ENCODE peak calls at places on chromosome 5, in five cellular contexts. One of them, this sample, is unnamed.

GRCh38 chr5:98341038-98341710 is 432.3 kb upstream of the RGMB start:
- DNase-seq in stomach: no peak
- DNase-seq in prostate gland: no peak
- DNase-seq in GM12878: no peak
- DNase-seq in transverse colon: no peak
- DNase-seq in this sample: no peak

GRCh38 chr5:180135967-180136641 is 64.5 kb upstream of the RNF130 start:
- DNase-seq in prostate gland: no peak
- DNase-seq in stomach: peak
- DNase-seq in transverse colon: no peak
- DNase-seq in GM12878: no peak
- DNase-seq in this sample: no peak

GRCh38 chr5:74044936-74045335 is 418.9 kb downstream of the ARHGEF28 start:
- DNase-seq in prostate gland: no peak
- DNase-seq in GM12878: no peak
- DNase-seq in stomach: no peak
- DNase-seq in transverse colon: no peak
- DNase-seq in this sample: no peak

GRCh38 chr5:81856948-81857928 is 106.3 kb upstream of the SSBP2 start:
- DNase-seq in transverse colon: peak
- DNase-seq in prostate gland: peak
- DNase-seq in stomach: peak
- DNase-seq in GM12878: no peak
- DNase-seq in this sample: peak

GRCh38 chr5:173498871-173499470 is 117.5 kb downstream of the BOD1 start:
- DNase-seq in GM12878: no peak
- DNase-seq in stomach: no peak
- DNase-seq in transverse colon: no peak
- DNase-seq in prostate gland: no peak
- DNase-seq in this sample: no peak

GRCh38 chr5:88681402-88681801 is 201.6 kb downstream of the MEF2C start:
- DNase-seq in prostate gland: no peak
- DNase-seq in GM12878: no peak
- DNase-seq in transverse colon: no peak
- DNase-seq in stomach: no peak
- DNase-seq in this sample: no peak

GRCh38 chr5:27316283-27316675 is 277.9 kb upstream of the CDH9 start:
- DNase-seq in stomach: no peak
- DNase-seq in GM12878: no peak
- DNase-seq in transverse colon: no peak
- DNase-seq in prostate gland: no peak
- DNase-seq in this sample: no peak

GRCh38 chr5:156473271-156473935 is 146.4 kb downstream of the SGCD start:
- DNase-seq in prostate gland: no peak
- DNase-seq in stomach: no peak
- DNase-seq in transverse colon: no peak
- DNase-seq in GM12878: no peak
- DNase-seq in this sample: no peak

GRCh38 chr5:21774281-21774680 is 1078.9 kb downstream of the CDH12 start:
- DNase-seq in transverse colon: no peak
- DNase-seq in GM12878: no peak
- DNase-seq in stomach: no peak
- DNase-seq in prostate gland: no peak
- DNase-seq in this sample: no peak

GRCh38 chr5:148179234-148179824 is 11.0 kb downstream of the SPINK14 start:
- DNase-seq in prostate gland: peak
- DNase-seq in transverse colon: no peak
- DNase-seq in stomach: no peak
- DNase-seq in GM12878: peak
- DNase-seq in this sample: no peak

GRCh38 chr5:168300377-168301182 is 9.1 kb downstream of the WWC1 start:
- DNase-seq in prostate gland: no peak
- DNase-seq in stomach: no peak
- DNase-seq in GM12878: no peak
- DNase-seq in transverse colon: no peak
- DNase-seq in this sample: no peak

GRCh38 chr5:146344155-146345118 is 5.8 kb downstream of the POU4F3 start:
- DNase-seq in prostate gland: no peak
- DNase-seq in stomach: no peak
- DNase-seq in GM12878: no peak
- DNase-seq in transverse colon: no peak
- DNase-seq in this sample: no peak

GRCh38 chr5:152331718-152332117 is 73.4 kb downstream of the NMUR2 start:
- DNase-seq in prostate gland: no peak
- DNase-seq in stomach: no peak
- DNase-seq in transverse colon: no peak
- DNase-seq in GM12878: no peak
- DNase-seq in this sample: no peak

GRCh38 chr5:67267522-67268232 is 71.1 kb upstream of the CD180 start:
- DNase-seq in stomach: no peak
- DNase-seq in prostate gland: no peak
- DNase-seq in GM12878: no peak
- DNase-seq in transverse colon: peak
- DNase-seq in this sample: no peak

GRCh38 chr5:56552612-56553268 is 262.6 kb upstream of the MAP3K1 start:
- DNase-seq in transverse colon: no peak
- DNase-seq in GM12878: no peak
- DNase-seq in stomach: no peak
- DNase-seq in prostate gland: peak
- DNase-seq in this sample: no peak

GRCh38 chr5:179149278-179149677 is 89.1 kb downstream of the ZNF354C start:
- DNase-seq in transverse colon: no peak
- DNase-seq in prostate gland: no peak
- DNase-seq in stomach: no peak
- DNase-seq in GM12878: no peak
- DNase-seq in this sample: no peak

GRCh38 chr5:34585601-34586104 is 70.5 kb upstream of the RAI14 start:
- DNase-seq in stomach: peak
- DNase-seq in transverse colon: no peak
- DNase-seq in prostate gland: no peak
- DNase-seq in GM12878: no peak
- DNase-seq in this sample: peak

GRCh38 chr5:94977437-94977836 is 307.5 kb downstream of the MCTP1 start:
- DNase-seq in GM12878: no peak
- DNase-seq in transverse colon: no peak
- DNase-seq in prostate gland: no peak
- DNase-seq in stomach: no peak
- DNase-seq in this sample: no peak

GRCh38 chr5:79031481-79031867 is 38.0 kb downstream of the DMGDH start:
- DNase-seq in prostate gland: no peak
- DNase-seq in GM12878: no peak
- DNase-seq in stomach: no peak
- DNase-seq in transverse colon: no peak
- DNase-seq in this sample: no peak

GRCh38 chr5:10528827-10529226 is 35.0 kb upstream of the ANKRD33B start:
- DNase-seq in stomach: no peak
- DNase-seq in prostate gland: no peak
- DNase-seq in transverse colon: no peak
- DNase-seq in GM12878: no peak
- DNase-seq in this sample: no peak

GRCh38 chr5:34751807-34752736 is 86.9 kb upstream of the TTC23L start:
- DNase-seq in GM12878: no peak
- DNase-seq in prostate gland: no peak
- DNase-seq in stomach: no peak
- DNase-seq in transverse colon: peak
- DNase-seq in this sample: no peak

GRCh38 chr5:16572289-16573015 is 44.3 kb downstream of the RETREG1 start:
- DNase-seq in prostate gland: no peak
- DNase-seq in GM12878: no peak
- DNase-seq in stomach: no peak
- DNase-seq in transverse colon: no peak
- DNase-seq in this sample: no peak

GRCh38 chr5:6504677-6505414 is 56.2 kb downstream of the UBE2QL1 start:
- DNase-seq in prostate gland: peak
- DNase-seq in transverse colon: no peak
- DNase-seq in stomach: no peak
- DNase-seq in GM12878: no peak
- DNase-seq in this sample: no peak

GRCh38 chr5:171308453-171309275 is at the start of gene TLX3:
- DNase-seq in prostate gland: no peak
- DNase-seq in stomach: no peak
- DNase-seq in GM12878: no peak
- DNase-seq in transverse colon: no peak
- DNase-seq in this sample: no peak

GRCh38 chr5:128213340-128213739 is 129.8 kb downstream of the SLC12A2 start:
- DNase-seq in transverse colon: peak
- DNase-seq in stomach: peak
- DNase-seq in prostate gland: peak
- DNase-seq in GM12878: no peak
- DNase-seq in this sample: peak

GRCh38 chr5:171647900-171648253 is 137.7 kb upstream of the SMIM23 start:
- DNase-seq in transverse colon: no peak
- DNase-seq in prostate gland: no peak
- DNase-seq in stomach: no peak
- DNase-seq in GM12878: no peak
- DNase-seq in this sample: no peak

GRCh38 chr5:56791396-56791795 is 24.0 kb upstream of the MAP3K1 start:
- DNase-seq in transverse colon: no peak
- DNase-seq in stomach: no peak
- DNase-seq in GM12878: no peak
- DNase-seq in prostate gland: no peak
- DNase-seq in this sample: no peak

GRCh38 chr5:68329554-68329953 is 114.0 kb downstream of the PIK3R1 start:
- DNase-seq in prostate gland: no peak
- DNase-seq in transverse colon: no peak
- DNase-seq in GM12878: no peak
- DNase-seq in stomach: no peak
- DNase-seq in this sample: no peak
- TF ChIP-seq POLR2AphosphoS5 in prostate gland: no peak
- TF ChIP-seq POLR2AphosphoS5 in transverse colon: no peak
- TF ChIP-seq POLR2AphosphoS5 in GM12878: no peak
- TF ChIP-seq POLR2AphosphoS5 in stomach: no peak
- TF ChIP-seq POLR2AphosphoS5 in this sample: no peak

GRCh38 chr5:150655221-150655620 is 5.8 kb upstream of the MYOZ3 start:
- DNase-seq in stomach: no peak
- DNase-seq in GM12878: no peak
- DNase-seq in prostate gland: no peak
- DNase-seq in transverse colon: no peak
- DNase-seq in this sample: no peak

GRCh38 chr5:150654181-150654580 is 6.9 kb upstream of the MYOZ3 start:
- DNase-seq in transverse colon: no peak
- DNase-seq in prostate gland: no peak
- DNase-seq in stomach: no peak
- DNase-seq in GM12878: no peak
- DNase-seq in this sample: no peak

GRCh38 chr5:150658121-150658520 is 2.9 kb upstream of the MYOZ3 start:
- DNase-seq in stomach: no peak
- DNase-seq in GM12878: no peak
- DNase-seq in transverse colon: peak
- DNase-seq in prostate gland: no peak
- DNase-seq in this sample: no peak

GRCh38 chr5:150658699-150659265 is 2.3 kb upstream of the MYOZ3 start:
- DNase-seq in prostate gland: no peak
- DNase-seq in stomach: no peak
- DNase-seq in GM12878: no peak
- DNase-seq in transverse colon: no peak
- DNase-seq in this sample: no peak

GRCh38 chr5:150656191-150657132 is 4.6 kb upstream of the MYOZ3 start:
- DNase-seq in GM12878: peak
- DNase-seq in prostate gland: peak
- DNase-seq in transverse colon: peak
- DNase-seq in stomach: peak
- DNase-seq in this sample: peak
- TF ChIP-seq POLR2AphosphoS5 in GM12878: peak
- TF ChIP-seq POLR2AphosphoS5 in prostate gland: no peak
- TF ChIP-seq POLR2AphosphoS5 in transverse colon: no peak
- TF ChIP-seq POLR2AphosphoS5 in stomach: peak
- TF ChIP-seq POLR2AphosphoS5 in this sample: no peak

GRCh38 chr5:119795768-119796167 is 166.4 kb downstream of the FAM170A start:
- DNase-seq in prostate gland: no peak
- DNase-seq in transverse colon: no peak
- DNase-seq in GM12878: no peak
- DNase-seq in stomach: no peak
- DNase-seq in this sample: no peak

DNA sequence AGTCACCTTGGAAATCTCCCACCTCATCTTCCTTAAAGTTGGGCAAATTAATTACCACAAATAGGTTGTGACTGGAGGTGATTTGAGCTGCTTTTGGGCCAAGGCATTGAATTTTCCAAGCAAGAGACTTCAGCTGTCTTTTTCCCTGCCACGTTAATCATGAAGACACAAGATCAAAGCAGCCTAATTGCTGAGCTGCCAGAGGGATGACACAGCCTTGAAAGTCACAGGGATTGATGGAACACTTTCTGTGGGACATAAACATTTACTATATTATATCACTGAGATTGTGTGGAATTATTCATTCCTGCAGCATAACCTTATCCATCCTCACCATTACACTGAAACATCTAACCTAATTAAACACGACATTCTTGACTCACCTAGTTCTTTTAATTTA is 172.2 kb downstream of the FAM170A start:
- DNase-seq in prostate gland: no peak
- DNase-seq in transverse colon: no peak
- DNase-seq in stomach: no peak
- DNase-seq in GM12878: no peak
- DNase-seq in this sample: no peak
- TF ChIP-seq POLR2AphosphoS5 in prostate gland: no peak
- TF ChIP-seq POLR2AphosphoS5 in transverse colon: no peak
- TF ChIP-seq POLR2AphosphoS5 in stomach: no peak
- TF ChIP-seq POLR2AphosphoS5 in GM12878: no peak
- TF ChIP-seq POLR2AphosphoS5 in this sample: no peak

GRCh38 chr5:14105717-14106435 is 37.3 kb upstream of the TRIO start:
- DNase-seq in stomach: no peak
- DNase-seq in transverse colon: no peak
- DNase-seq in GM12878: no peak
- DNase-seq in prostate gland: no peak
- DNase-seq in this sample: no peak
- TF ChIP-seq POLR2AphosphoS5 in stomach: no peak
- TF ChIP-seq POLR2AphosphoS5 in transverse colon: no peak
- TF ChIP-seq POLR2AphosphoS5 in GM12878: no peak
- TF ChIP-seq POLR2AphosphoS5 in prostate gland: no peak
- TF ChIP-seq POLR2AphosphoS5 in this sample: no peak